ENCODE peak calls at places on chromosomes 11 and 22, in four cellular contexts. V, C, X and G are unnamed samples.

GRCh38 chr22:41746563-41747400 is 47.5 kb downstream of the MEI1 start:
- DNase-seq in C (peak; percentile 25), X (peak; percentile 48), V (peak; percentile 79), G (peak; percentile 29)

GRCh38 chr22:35978889-35979288 is 49.7 kb downstream of the RBFOX2 start:
- DNase-seq in X (no peak), V (no peak), C (no peak), G (no peak)

GRCh38 chr22:41917906-41918791 is 3.3 kb upstream of the SHISA8 start:
- DNase-seq in V (peak; percentile 58), C (no peak), X (no peak), G (no peak)

GRCh38 chr11:46215208-46215931 is 62.1 kb upstream of the CREB3L1 start:
- DNase-seq in V (no peak), X (no peak), C (no peak), G (no peak)

GRCh38 chr11:48124880-48125279 is 91.7 kb upstream of the OR4B1 start:
- DNase-seq in C (no peak), V (no peak), X (no peak), G (no peak)

GRCh38 chr11:1303196-1303821 is 6.1 kb downstream of the TOLLIP start:
- DNase-seq in C (no peak), V (no peak), X (no peak), G (no peak)

GRCh38 chr11:78282821-78283220 is 94.1 kb downstream of the USP35 start:
- DNase-seq in X (no peak), C (no peak), V (no peak), G (no peak)

GRCh38 chr11:105774899-105775298 is 165.0 kb downstream of the GRIA4 start:
- DNase-seq in V (no peak), X (no peak), C (no peak), G (no peak)

GRCh38 chr11:116119158-116119557 is 614.9 kb upstream of the CADM1 start:
- DNase-seq in X (no peak), V (no peak), C (no peak), G (no peak)

GRCh38 chr11:8067929-8068575 is 13.0 kb upstream of the TUB start:
- DNase-seq in C (no peak), X (no peak), V (no peak), G (no peak)

GRCh38 chr11:316031-316701 is 2.3 kb downstream of the IFITM1 start:
- DNase-seq in X (no peak), C (no peak), V (no peak), G (no peak)

GRCh38 chr22:44698531-44699421 is 3.2 kb upstream of the PRR5 start:
- DNase-seq in C (no peak), V (peak; percentile 75), X (no peak), G (no peak)

GRCh38 chr11:17716807-17717206 is 2.6 kb upstream of the MYOD1 start:
- DNase-seq in V (no peak), C (no peak), X (no peak), G (no peak)

GRCh38 chr11:12473366-12473765 is 96.0 kb downstream of the PARVA start:
- DNase-seq in C (no peak), X (no peak), V (no peak), G (no peak)

GRCh38 chr11:78344676-78345075 is 72.9 kb downstream of the GAB2 start:
- DNase-seq in C (no peak), X (no peak), V (no peak), G (no peak)

GRCh38 chr11:83069441-83070043 is 2.2 kb downstream of the RAB30 start:
- DNase-seq in C (no peak), V (no peak), X (no peak), G (no peak)

GRCh38 chr11:124669193-124669592 is 4.3 kb downstream of the SIAE start:
- DNase-seq in V (peak; percentile 46), X (peak; percentile 51), C (peak; percentile 40), G (peak; percentile 2)

GRCh38 chr11:82969811-82970210 is 68.3 kb downstream of the DDIAS start:
- DNase-seq in C (no peak), X (no peak), V (no peak), G (no peak)

GRCh38 chr11:132422725-132423124 is 1052.3 kb downstream of the NTM start:
- DNase-seq in C (no peak), X (no peak), V (no peak), G (no peak)

GRCh38 chr11:40722179-40722795 is 737.2 kb downstream of the LRRC4C start:
- DNase-seq in X (no peak), C (no peak), V (no peak), G (no peak)

GRCh38 chr22:19149047-19149883 is 827 bp downstream of the GSC2 start:
- DNase-seq in V (no peak), X (peak; percentile 52), C (no peak), G (no peak)

GRCh38 chr22:34966980-34967379 is 99.0 kb upstream of the ISX start:
- DNase-seq in V (peak; percentile 2), X (no peak), C (no peak), G (no peak)

GRCh38 chr22:42932857-42933782 is 76.0 kb upstream of the ARFGAP3 start:
- DNase-seq in V (no peak), X (no peak), C (no peak), G (no peak)

GRCh38 chr11:86244063-86244521 is 461 bp upstream of the EED start:
- DNase-seq in V (peak; percentile 92), X (peak; percentile 92), C (peak; percentile 84), G (peak; percentile 85)

GRCh38 chr11:86916330-86916729 is 38.9 kb downstream of the FZD4 start:
- DNase-seq in C (no peak), V (peak; percentile 78), X (no peak), G (no peak)

GRCh38 chr11:35905901-35906661 is 37.8 kb upstream of the LDLRAD3 start:
- DNase-seq in X (no peak), C (no peak), V (no peak), G (no peak)